ENCODE peak calls at places on chromosome 11, in six cellular contexts. One of them, this sample, is unnamed.

GRCh38 chr11:47177846-47178245 is 1.2 kb upstream of the ARFGAP2 start:
- DNase-seq in spleen: peak; percentile 89
- DNase-seq in cardiac fibroblast: no peak
- DNase-seq in fibroblast of mammary gland: no peak
- DNase-seq in bronchial epithelial cell: no peak
- DNase-seq in fibroblast of the aortic adventitia: no peak
- DNase-seq in this sample: no peak

GRCh38 chr11:121321614-121322243 is 29.2 kb downstream of the SC5D start:
- DNase-seq in spleen: no peak
- DNase-seq in cardiac fibroblast: peak; percentile 18
- DNase-seq in fibroblast of mammary gland: peak; percentile 35
- DNase-seq in bronchial epithelial cell: peak; percentile 38
- DNase-seq in fibroblast of the aortic adventitia: peak; percentile 35
- DNase-seq in this sample: no peak

GRCh38 chr11:119006696-119007095 is 8.8 kb downstream of the CENATAC start:
- DNase-seq in spleen: peak; percentile 0
- DNase-seq in cardiac fibroblast: no peak
- DNase-seq in fibroblast of mammary gland: no peak
- DNase-seq in bronchial epithelial cell: no peak
- DNase-seq in fibroblast of the aortic adventitia: no peak
- DNase-seq in this sample: no peak

GRCh38 chr11:22711880-22712279 is 45.5 kb downstream of the GAS2 start:
- DNase-seq in spleen: no peak
- DNase-seq in cardiac fibroblast: no peak
- DNase-seq in fibroblast of mammary gland: no peak
- DNase-seq in bronchial epithelial cell: peak; percentile 61
- DNase-seq in fibroblast of the aortic adventitia: no peak
- DNase-seq in this sample: peak; percentile 53

GRCh38 chr11:17230867-17231851 is 23.4 kb upstream of the PIK3C2A start:
- DNase-seq in spleen: no peak
- DNase-seq in cardiac fibroblast: no peak
- DNase-seq in fibroblast of mammary gland: no peak
- DNase-seq in bronchial epithelial cell: no peak
- DNase-seq in fibroblast of the aortic adventitia: no peak
- DNase-seq in this sample: no peak

GRCh38 chr11:130891326-130891725 is 25.0 kb downstream of the SNX19 start:
- DNase-seq in spleen: no peak
- DNase-seq in cardiac fibroblast: peak; percentile 55
- DNase-seq in fibroblast of mammary gland: peak; percentile 40
- DNase-seq in bronchial epithelial cell: no peak
- DNase-seq in fibroblast of the aortic adventitia: peak; percentile 77
- DNase-seq in this sample: no peak

GRCh38 chr11:120259241-120259640 is 19.3 kb downstream of the POU2F3 start:
- DNase-seq in spleen: no peak
- DNase-seq in cardiac fibroblast: no peak
- DNase-seq in fibroblast of mammary gland: no peak
- DNase-seq in bronchial epithelial cell: no peak
- DNase-seq in fibroblast of the aortic adventitia: no peak
- DNase-seq in this sample: no peak

GRCh38 chr11:45580399-45580798 is 85.0 kb downstream of the CHST1 start:
- DNase-seq in spleen: no peak
- DNase-seq in cardiac fibroblast: peak; percentile 62
- DNase-seq in fibroblast of mammary gland: peak; percentile 43
- DNase-seq in bronchial epithelial cell: peak; percentile 10
- DNase-seq in fibroblast of the aortic adventitia: peak; percentile 37
- DNase-seq in this sample: no peak

GRCh38 chr11:86678296-86678695 is 5.9 kb upstream of the ME3 start:
- DNase-seq in spleen: no peak
- DNase-seq in cardiac fibroblast: no peak
- DNase-seq in fibroblast of mammary gland: no peak
- DNase-seq in bronchial epithelial cell: no peak
- DNase-seq in fibroblast of the aortic adventitia: no peak
- DNase-seq in this sample: no peak

GRCh38 chr11:92455221-92455790 is 230.7 kb downstream of the FAT3 start:
- DNase-seq in spleen: no peak
- DNase-seq in cardiac fibroblast: no peak
- DNase-seq in fibroblast of mammary gland: no peak
- DNase-seq in bronchial epithelial cell: no peak
- DNase-seq in fibroblast of the aortic adventitia: no peak
- DNase-seq in this sample: no peak

GRCh38 chr11:118002541-118003019 is 16.4 kb downstream of the IL10RA start:
- DNase-seq in spleen: peak; percentile 71
- DNase-seq in cardiac fibroblast: peak; percentile 25
- DNase-seq in fibroblast of mammary gland: peak; percentile 41
- DNase-seq in bronchial epithelial cell: no peak
- DNase-seq in fibroblast of the aortic adventitia: no peak
- DNase-seq in this sample: peak; percentile 12

GRCh38 chr11:100978442-100978841 is 151.2 kb downstream of the PGR start:
- DNase-seq in spleen: no peak
- DNase-seq in cardiac fibroblast: no peak
- DNase-seq in fibroblast of mammary gland: no peak
- DNase-seq in bronchial epithelial cell: no peak
- DNase-seq in fibroblast of the aortic adventitia: no peak
- DNase-seq in this sample: no peak

GRCh38 chr11:9574806-9575530 is 1.5 kb downstream of the WEE1 start:
- DNase-seq in spleen: no peak
- DNase-seq in cardiac fibroblast: peak; percentile 94
- DNase-seq in fibroblast of mammary gland: peak; percentile 84
- DNase-seq in bronchial epithelial cell: peak; percentile 82
- DNase-seq in fibroblast of the aortic adventitia: peak; percentile 93
- DNase-seq in this sample: no peak

GRCh38 chr11:128518493-128519207 is 68.7 kb downstream of the ETS1 start:
- DNase-seq in spleen: no peak
- DNase-seq in cardiac fibroblast: peak; percentile 45
- DNase-seq in fibroblast of mammary gland: peak; percentile 45
- DNase-seq in bronchial epithelial cell: no peak
- DNase-seq in fibroblast of the aortic adventitia: no peak
- DNase-seq in this sample: no peak

GRCh38 chr11:107583629-107584195 is 7.2 kb upstream of the ELMOD1 start:
- DNase-seq in spleen: no peak
- DNase-seq in cardiac fibroblast: no peak
- DNase-seq in fibroblast of mammary gland: peak; percentile 37
- DNase-seq in bronchial epithelial cell: peak; percentile 78
- DNase-seq in fibroblast of the aortic adventitia: no peak
- DNase-seq in this sample: no peak

GRCh38 chr11:72641900-72642814 is 32.1 kb downstream of the PDE2A start:
- DNase-seq in spleen: peak; percentile 85
- DNase-seq in cardiac fibroblast: peak; percentile 12
- DNase-seq in fibroblast of mammary gland: no peak
- DNase-seq in bronchial epithelial cell: no peak
- DNase-seq in fibroblast of the aortic adventitia: no peak
- DNase-seq in this sample: no peak

GRCh38 chr11:792535-792821 is 2.6 kb upstream of the CEND1 start:
- DNase-seq in spleen: no peak
- DNase-seq in cardiac fibroblast: no peak
- DNase-seq in fibroblast of mammary gland: no peak
- DNase-seq in bronchial epithelial cell: no peak
- DNase-seq in fibroblast of the aortic adventitia: no peak
- DNase-seq in this sample: no peak

GRCh38 chr11:85821636-85822035 is 10.7 kb upstream of the SYTL2 start:
- DNase-seq in spleen: no peak
- DNase-seq in cardiac fibroblast: no peak
- DNase-seq in fibroblast of mammary gland: peak; percentile 82
- DNase-seq in bronchial epithelial cell: peak; percentile 86
- DNase-seq in fibroblast of the aortic adventitia: peak; percentile 41
- DNase-seq in this sample: peak; percentile 5

DNA sequence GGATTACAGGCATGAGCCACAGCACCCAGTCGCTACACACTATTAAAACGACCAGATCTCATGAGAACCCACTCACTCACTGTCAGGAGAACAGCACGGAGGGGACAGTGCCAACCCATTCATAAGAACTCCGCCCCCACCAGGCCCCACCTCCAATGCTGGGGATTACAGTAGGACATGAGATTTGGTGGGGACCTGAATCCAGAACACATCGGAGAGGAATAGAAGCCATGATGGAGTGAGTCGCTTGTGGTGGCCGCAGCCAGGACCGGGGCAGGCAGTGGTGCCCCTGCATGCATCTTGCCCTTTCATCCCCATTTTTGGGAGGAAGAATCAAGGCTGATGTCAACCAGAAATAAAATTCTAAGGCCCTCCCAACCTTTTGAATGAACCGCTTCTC is 8.7 kb downstream of the NADSYN1 start:
- DNase-seq in spleen: peak; percentile 21
- DNase-seq in cardiac fibroblast: no peak
- DNase-seq in fibroblast of mammary gland: no peak
- DNase-seq in bronchial epithelial cell: no peak
- DNase-seq in fibroblast of the aortic adventitia: no peak
- DNase-seq in this sample: no peak
- TF ChIP-seq CTCF in spleen: no peak
- TF ChIP-seq CTCF in cardiac fibroblast: no peak
- TF ChIP-seq CTCF in fibroblast of mammary gland: no peak
- TF ChIP-seq CTCF in bronchial epithelial cell: no peak
- TF ChIP-seq CTCF in fibroblast of the aortic adventitia: no peak
- TF ChIP-seq CTCF in this sample: no peak

GRCh38 chr11:35163707-35164496 is 24.9 kb downstream of the CD44 start:
- DNase-seq in spleen: no peak
- DNase-seq in cardiac fibroblast: no peak
- DNase-seq in fibroblast of mammary gland: no peak
- DNase-seq in bronchial epithelial cell: no peak
- DNase-seq in fibroblast of the aortic adventitia: no peak
- DNase-seq in this sample: no peak
- TF ChIP-seq CTCF in spleen: peak; percentile 55
- TF ChIP-seq CTCF in cardiac fibroblast: peak; percentile 36
- TF ChIP-seq CTCF in fibroblast of mammary gland: peak; percentile 33
- TF ChIP-seq CTCF in bronchial epithelial cell: peak; percentile 19
- TF ChIP-seq CTCF in fibroblast of the aortic adventitia: peak; percentile 34
- TF ChIP-seq CTCF in this sample: no peak

GRCh38 chr11:102734650-102735049 is 9.9 kb upstream of the MMP8 start:
- DNase-seq in spleen: no peak
- DNase-seq in cardiac fibroblast: no peak
- DNase-seq in fibroblast of mammary gland: no peak
- DNase-seq in bronchial epithelial cell: no peak
- DNase-seq in fibroblast of the aortic adventitia: no peak
- DNase-seq in this sample: no peak
- TF ChIP-seq CTCF in spleen: no peak
- TF ChIP-seq CTCF in cardiac fibroblast: no peak
- TF ChIP-seq CTCF in fibroblast of mammary gland: peak; percentile 13
- TF ChIP-seq CTCF in bronchial epithelial cell: peak; percentile 6
- TF ChIP-seq CTCF in fibroblast of the aortic adventitia: no peak
- TF ChIP-seq CTCF in this sample: no peak

DNA sequence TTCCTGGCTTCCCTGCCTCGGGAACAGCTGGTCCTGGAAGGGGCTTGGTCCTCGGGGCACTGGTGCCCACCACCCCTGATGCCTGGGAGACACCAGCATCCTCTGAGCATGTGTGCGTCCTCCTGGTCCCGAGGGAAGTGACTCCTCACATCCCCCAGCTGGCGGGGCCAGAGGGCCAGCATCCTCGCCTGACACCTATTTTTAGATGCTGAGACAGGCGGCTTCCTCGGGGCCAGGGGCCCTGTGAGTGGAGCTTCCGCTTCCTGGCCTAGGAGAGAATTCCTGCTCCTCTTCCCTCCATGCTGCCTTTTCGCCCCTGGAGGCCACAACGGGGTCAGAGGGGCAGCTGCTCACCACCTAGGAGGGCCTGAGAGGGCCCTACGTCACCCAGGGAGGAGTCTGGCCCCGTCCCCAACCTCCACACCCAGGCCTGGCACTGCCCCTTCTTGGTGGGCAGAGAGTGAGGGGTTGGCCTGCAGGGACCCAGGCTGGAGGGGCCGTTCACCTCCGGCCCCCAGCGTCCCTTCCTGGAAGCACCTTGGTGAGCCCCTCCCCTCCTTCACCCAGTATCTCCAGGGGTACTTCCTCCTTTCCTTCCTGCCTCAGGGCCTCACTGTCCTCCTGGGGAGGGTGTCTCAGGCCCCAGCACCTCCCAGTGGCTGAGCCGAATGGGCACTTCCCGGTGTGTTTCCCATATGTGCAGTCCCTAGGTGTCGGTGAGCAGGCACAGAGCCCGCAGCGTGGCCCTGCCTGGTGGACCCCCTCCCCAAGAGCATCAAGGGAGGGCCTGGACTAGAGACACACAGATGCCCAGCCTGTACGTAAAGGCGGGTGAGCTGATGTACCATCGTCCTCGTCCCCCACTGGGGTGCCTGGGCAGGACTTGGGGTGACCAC is 6.1 kb downstream of the CD81 start:
- DNase-seq in spleen: peak; percentile 86
- DNase-seq in cardiac fibroblast: peak; percentile 44
- DNase-seq in fibroblast of mammary gland: peak; percentile 67
- DNase-seq in bronchial epithelial cell: no peak
- DNase-seq in fibroblast of the aortic adventitia: peak; percentile 25
- DNase-seq in this sample: peak; percentile 78
- TF ChIP-seq CTCF in spleen: no peak
- TF ChIP-seq CTCF in cardiac fibroblast: no peak
- TF ChIP-seq CTCF in fibroblast of mammary gland: no peak
- TF ChIP-seq CTCF in bronchial epithelial cell: no peak
- TF ChIP-seq CTCF in fibroblast of the aortic adventitia: no peak
- TF ChIP-seq CTCF in this sample: no peak

GRCh38 chr11:68074584-68075352 is 35.9 kb downstream of the TCIRG1 start:
- DNase-seq in spleen: no peak
- DNase-seq in cardiac fibroblast: no peak
- DNase-seq in fibroblast of mammary gland: no peak
- DNase-seq in bronchial epithelial cell: no peak
- DNase-seq in fibroblast of the aortic adventitia: no peak
- DNase-seq in this sample: no peak

GRCh38 chr11:68077617-68078592 is 39.1 kb downstream of the TCIRG1 start:
- DNase-seq in spleen: no peak
- DNase-seq in cardiac fibroblast: no peak
- DNase-seq in fibroblast of mammary gland: no peak
- DNase-seq in bronchial epithelial cell: peak; percentile 22
- DNase-seq in fibroblast of the aortic adventitia: no peak
- DNase-seq in this sample: no peak

GRCh38 chr11:68081691-68082090 is 39.5 kb downstream of the CHKA start:
- DNase-seq in spleen: no peak
- DNase-seq in cardiac fibroblast: no peak
- DNase-seq in fibroblast of mammary gland: no peak
- DNase-seq in bronchial epithelial cell: peak; percentile 80
- DNase-seq in fibroblast of the aortic adventitia: no peak
- DNase-seq in this sample: no peak

GRCh38 chr11:68071281-68072048 is 32.6 kb downstream of the TCIRG1 start:
- DNase-seq in spleen: peak; percentile 73
- DNase-seq in cardiac fibroblast: no peak
- DNase-seq in fibroblast of mammary gland: no peak
- DNase-seq in bronchial epithelial cell: no peak
- DNase-seq in fibroblast of the aortic adventitia: no peak
- DNase-seq in this sample: no peak

GRCh38 chr11:68076371-68077042 is 37.7 kb downstream of the TCIRG1 start:
- DNase-seq in spleen: no peak
- DNase-seq in cardiac fibroblast: no peak
- DNase-seq in fibroblast of mammary gland: no peak
- DNase-seq in bronchial epithelial cell: no peak
- DNase-seq in fibroblast of the aortic adventitia: no peak
- DNase-seq in this sample: no peak
- TF ChIP-seq CTCF in spleen: no peak
- TF ChIP-seq CTCF in cardiac fibroblast: no peak
- TF ChIP-seq CTCF in fibroblast of mammary gland: no peak
- TF ChIP-seq CTCF in bronchial epithelial cell: peak; percentile 4
- TF ChIP-seq CTCF in fibroblast of the aortic adventitia: peak; percentile 11
- TF ChIP-seq CTCF in this sample: no peak

This sample was measured in pancreas.